ENCODE peak calls at places on chromosomes 13 and 19, in six cellular contexts. N is WERI-Rb-1, O is aorta, D is colonic mucosa, L is upper lobe of right lung, S is left ventricle myocardium inferior. P is an unnamed sample. For H3K27me3, the result is how much of the 10 kb centered on the place peaks cover.

GRCh38 chr19:40377876-40378385 is 12.1 kb downstream of the HIPK4 start:
- DNase-seq in N (no peak), S (no peak), O (no peak), D (no peak), L (no peak), P (no peak)

GRCh38 chr19:55189424-55189823 is 9.3 kb upstream of the SYT5 start:
- DNase-seq in L (peak), N (no peak), O (no peak), S (peak), D (no peak), P (peak)

GRCh38 chr19:19602713-19603320 is 15.7 kb downstream of the PBX4 start:
- DNase-seq in O (no peak), L (no peak), D (no peak), N (no peak), S (no peak), P (no peak)

GRCh38 chr13:32086366-32086765 is 54.8 kb downstream of the FRY start:
- DNase-seq in S (no peak), N (no peak), L (no peak), O (no peak), D (no peak), P (no peak)

GRCh38 chr13:56356690-56357089 is 784.0 kb upstream of the PRR20A start:
- DNase-seq in N (no peak), S (no peak), L (no peak), O (no peak), D (no peak), P (no peak)

GRCh38 chr19:3586124-3586626 is 897 bp downstream of the GIPC3 start:
- DNase-seq in S (no peak), L (no peak), O (no peak), D (no peak), N (peak), P (no peak)

GRCh38 chr19:7292950-7293794 is 1.0 kb downstream of the INSR start:
- DNase-seq in L (peak), D (peak), N (peak), S (peak), O (peak), P (peak)

GRCh38 chr13:50940509-50940908 is 30.9 kb downstream of the RNASEH2B start:
- DNase-seq in O (no peak), D (no peak), L (no peak), N (no peak), S (no peak), P (no peak)

GRCh38 chr19:48418317-48419064 is 25.0 kb downstream of the GRIN2D start:
- DNase-seq in N (no peak), D (no peak), S (no peak), O (no peak), L (no peak), P (no peak)

GRCh38 chr19:2627319-2627829 is 75.1 kb downstream of the GNG7 start:
- DNase-seq in L (peak), S (peak), O (peak), N (no peak), D (no peak), P (peak)

GRCh38 chr13:71770710-71771109 is 96.3 kb downstream of the DACH1 start:
- DNase-seq in D (no peak), S (no peak), L (no peak), O (no peak), N (no peak), P (no peak)

GRCh38 chr13:23740002-23740401 is 149.2 kb downstream of the MIPEP start:
- DNase-seq in D (no peak), S (no peak), N (no peak), L (no peak), O (no peak), P (no peak)

GRCh38 chr13:114062341-114062740 is 70.1 kb downstream of the RASA3 start:
- DNase-seq in O (no peak), L (no peak), D (no peak), S (no peak), N (no peak), P (no peak)

GRCh38 chr19:47998800-47999199 is 4.4 kb downstream of the ELSPBP1 start:
- DNase-seq in O (no peak), S (no peak), N (no peak), D (no peak), L (no peak), P (no peak)

GRCh38 chr13:51745236-51745635 is 58.7 kb downstream of the DHRS12 start:
- DNase-seq in L (no peak), N (no peak), S (no peak), D (no peak), O (no peak), P (no peak)

GRCh38 chr13:104650426-104650825 is 1584.2 kb upstream of the SLC10A2 start:
- DNase-seq in N (no peak), D (no peak), S (no peak), O (no peak), L (no peak), P (no peak)

GRCh38 chr19:10625003-10625761 is at the start of gene SLC44A2:
- DNase-seq in O (peak), D (peak), L (peak), S (peak), N (peak), P (peak)

GRCh38 chr13:29562762-29563161 is 32.7 kb downstream of the SLC7A1 start:
- DNase-seq in O (no peak), D (no peak), N (no peak), S (no peak), L (no peak), P (no peak)

GRCh38 chr19:55940306-55940705 is 7.3 kb upstream of the NLRP8 start:
- DNase-seq in L (no peak), D (no peak), O (no peak), N (no peak), S (no peak), P (no peak)

GRCh38 chr19:32691952-32692726 is 518 bp downstream of the NUDT19 start:
- DNase-seq in O (peak), L (peak), N (peak), S (peak), D (peak), P (peak)

GRCh38 chr13:60061737-60062136 is 102.0 kb downstream of the DIAPH3 start:
- DNase-seq in S (no peak), N (no peak), D (no peak), L (no peak), O (no peak), P (no peak)

GRCh38 chr19:1675633-1676350 is 23.4 kb upstream of the TCF3 start:
- DNase-seq in L (no peak), D (no peak), O (no peak), N (peak), S (no peak), P (peak)

GRCh38 chr19:5554828-5555227 is 12.9 kb downstream of the TINCR start:
- DNase-seq in L (no peak), N (no peak), O (no peak), S (no peak), D (no peak), P (no peak)

GRCh38 chr19:31349160-31349881 is at the start of gene TSHZ3:
- DNase-seq in O (peak), N (peak), S (peak), L (peak), D (peak), P (peak)

GRCh38 chr13:113486698-113487097 is 3.8 kb downstream of the DCUN1D2 start:
- DNase-seq in N (no peak), D (no peak), O (no peak), S (no peak), L (no peak), P (no peak)

GRCh38 chr19:33675501-33676124 is 53.9 kb downstream of the CHST8 start:
- DNase-seq in S (no peak), N (peak), D (no peak), L (peak), O (no peak), P (no peak)

GRCh38 chr19:37981785-37982475 is 74.9 kb downstream of the SIPA1L3 start:
- DNase-seq in N (no peak), O (no peak), S (no peak), D (peak), L (peak), P (no peak)

GRCh38 chr19:29704562-29705558 is 10.2 kb downstream of the C19orf12 start:
- DNase-seq in S (no peak), D (no peak), O (no peak), N (no peak), L (no peak), P (no peak)

GRCh38 chr13:73368608-73369007 is 309.8 kb downstream of the KLF5 start:
- DNase-seq in D (no peak), L (no peak), S (no peak), N (no peak), O (no peak), P (no peak)

DNA sequence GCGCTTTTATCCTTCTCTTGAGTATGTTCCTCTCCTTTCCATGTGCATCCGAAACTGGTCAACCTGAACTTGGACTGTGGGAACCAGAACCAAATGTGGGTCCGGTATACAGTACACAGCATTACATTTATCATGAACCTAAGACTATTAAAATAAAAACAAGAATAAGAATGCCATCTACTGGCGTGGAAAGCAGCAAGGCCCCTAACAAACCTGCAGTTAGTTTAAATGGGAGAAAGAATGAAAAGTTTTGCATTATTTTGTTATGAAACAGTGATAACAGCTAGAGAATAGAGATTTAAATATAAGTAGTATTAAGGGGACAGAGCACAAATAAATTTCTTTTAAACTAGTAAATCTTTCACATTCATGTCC is 159.5 kb downstream of the RBM26 start:
- DNase-seq in S (no peak), O (no peak), D (no peak), N (no peak), L (no peak), P (no peak)
- H3K27ac ChIP-seq in S (no peak), O (no peak), D (no peak), N (no peak), L (no peak), P (no peak)

GRCh38 chr13:24744247-24744646 is 19.7 kb upstream of the RNF17 start:
- DNase-seq in L (no peak), O (no peak), D (no peak), N (no peak), S (no peak), P (no peak)

GRCh38 chr13:24746618-24747247 is 17.2 kb upstream of the RNF17 start:
- DNase-seq in L (no peak), O (no peak), N (peak), D (no peak), S (no peak), P (no peak)

GRCh38 chr13:24745861-24746617 is 17.9 kb upstream of the RNF17 start:
- DNase-seq in D (no peak), S (no peak), O (no peak), L (no peak), N (no peak), P (no peak)

GRCh38 chr13:24747248-24748151 is 16.5 kb upstream of the RNF17 start:
- DNase-seq in N (peak), D (no peak), L (peak), S (no peak), O (no peak), P (no peak)

GRCh38 chr13:24745516-24745860 is 18.5 kb upstream of the RNF17 start:
- DNase-seq in D (no peak), O (no peak), L (no peak), S (no peak), N (no peak), P (no peak)
- H3K27me3 ChIP-seq in D (under half), O (under half), L (under half), S (half or more), N (under half), P (under half)

GRCh38 chr13:111668451-111668850 is 348.0 kb downstream of the TEX29 start:
- DNase-seq in O (no peak), N (no peak), D (no peak), L (no peak), S (no peak), P (peak)
- H3K4me3 ChIP-seq in O (no peak), N (no peak), D (no peak), L (no peak), S (no peak), P (no peak)

DNA sequence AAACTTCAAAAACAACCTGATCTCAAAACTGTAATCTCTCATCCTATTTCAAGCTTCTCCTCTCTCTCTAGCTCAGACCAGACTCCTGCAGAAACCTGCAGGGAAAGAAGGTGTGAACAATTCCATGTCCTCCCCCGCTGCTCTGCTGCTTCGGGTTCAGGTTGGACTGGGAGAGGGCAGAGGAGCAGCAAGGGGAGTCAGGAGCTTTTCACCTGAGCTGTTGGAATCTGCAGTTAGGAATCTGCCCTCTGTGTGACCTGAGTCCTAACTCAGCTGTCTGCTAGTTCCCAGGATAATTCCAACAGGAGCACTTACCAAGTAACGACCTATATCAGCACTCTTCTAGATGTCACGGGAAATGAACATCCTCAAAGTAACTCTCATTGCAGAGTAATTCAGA is 118.3 kb downstream of the DNAJC15 start:
- DNase-seq in N (no peak), L (no peak), D (no peak), O (no peak), S (no peak), P (no peak)
- H3K27ac ChIP-seq in N (no peak), L (no peak), D (no peak), O (no peak), S (no peak), P (no peak)

GRCh38 chr19:8332976-8333770 is 9.9 kb downstream of the KANK3 start:
- DNase-seq in D (no peak), L (peak), O (no peak), N (no peak), S (peak), P (no peak)
- H3K27me3 ChIP-seq in D (under half), L (under half), O (under half), N (under half), S (under half), P (under half)

GRCh38 chr13:41150058-41150457 is 17.5 kb upstream of the KBTBD6 start:
- DNase-seq in N (no peak), D (no peak), L (no peak), S (no peak), O (no peak), P (no peak)

GRCh38 chr13:41148421-41149283 is 16.1 kb upstream of the KBTBD6 start:
- DNase-seq in N (no peak), O (no peak), S (no peak), L (no peak), D (no peak), P (no peak)

GRCh38 chr13:41145136-41145908 is 12.7 kb upstream of the KBTBD6 start:
- DNase-seq in L (no peak), D (no peak), S (no peak), N (no peak), O (no peak), P (no peak)

GRCh38 chr13:41139296-41139966 is 6.8 kb upstream of the KBTBD6 start:
- DNase-seq in L (no peak), O (no peak), S (no peak), N (no peak), D (no peak), P (no peak)

DNA sequence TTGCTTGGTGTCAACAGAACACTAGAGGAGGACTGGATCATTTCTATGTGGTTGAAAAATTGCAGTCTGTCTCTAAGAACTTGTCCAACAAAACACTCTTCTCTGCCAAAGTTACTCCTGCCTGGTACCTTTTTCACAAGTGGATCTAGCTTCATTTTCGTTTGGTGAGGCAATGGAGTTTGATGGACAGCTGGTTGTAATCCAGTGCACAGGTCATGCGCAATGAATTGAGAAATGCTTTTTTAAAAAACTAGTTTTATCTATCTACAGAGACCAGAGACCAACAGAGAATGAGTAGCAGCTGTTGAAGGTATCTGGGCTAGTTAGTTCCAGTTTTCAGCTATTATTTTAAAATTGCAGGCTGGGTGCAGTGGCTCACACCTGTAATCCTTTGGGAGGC is 12.0 kb upstream of the KBTBD6 start:
- DNase-seq in L (no peak), O (no peak), S (no peak), D (no peak), N (no peak), P (no peak)
- H3K4me3 ChIP-seq in L (no peak), O (no peak), S (no peak), D (no peak), N (no peak), P (no peak)

GRCh38 chr13:46171739-46172138 is 10.2 kb downstream of the LCP1 start:
- DNase-seq in S (no peak), N (no peak), D (no peak), L (no peak), O (no peak), P (no peak)
- H3K27ac ChIP-seq in S (peak), N (no peak), D (peak), L (no peak), O (no peak), P (peak)

GRCh38 chr19:50423279-50424113 is 4.8 kb downstream of the SPIB start:
- DNase-seq in D (no peak), L (no peak), O (no peak), N (no peak), S (no peak), P (no peak)
- H3K27me3 ChIP-seq in D (under half), L (under half), O (under half), N (under half), S (half or more), P (under half)